ENCODE peak calls at places on chromosomes 6 and 20, in seven cellular contexts. U is prostate gland; D is AG20443; Z is NCI-H1436; S is T-helper 9 cell; E is stimulated activated CD4-positive, alpha-beta T cell treated with anti-CD3 and anti-CD28 coated beads, Interleukin-12 subunit alpha, Interleukin-12 subunit beta, amount 100 ng/mL, for 48 hours; O is breast epithelium. T is an unnamed sample.

GRCh38 chr20:19775353-19776201 is 17.5 kb downstream of the RIN2 start:
- DNase-seq in E (no peak), U (peak; percentile 73), S (no peak), D (peak; percentile 61), Z (no peak), O (no peak), T (no peak)

GRCh38 chr6:71349395-71349794 is 60.8 kb downstream of the OGFRL1 start:
- DNase-seq in O (no peak), U (no peak), D (peak; percentile 17), E (no peak), Z (peak; percentile 1), S (no peak), T (no peak)

GRCh38 chr20:36817496-36817895 is 43.9 kb upstream of the DSN1 start:
- DNase-seq in Z (no peak), O (no peak), E (no peak), S (no peak), U (no peak), D (no peak), T (no peak)

GRCh38 chr20:25036331-25036936 is 21.5 kb downstream of the ACSS1 start:
- DNase-seq in Z (no peak), E (no peak), S (no peak), D (no peak), O (no peak), U (no peak), T (no peak)

GRCh38 chr6:158793432-158793831 is 25.7 kb downstream of the EZR start:
- DNase-seq in U (no peak), S (no peak), D (peak; percentile 57), O (no peak), E (no peak), Z (no peak), T (no peak)

GRCh38 chr6:10890151-10890550 is 3.3 kb downstream of the SYCP2L start:
- DNase-seq in O (no peak), S (no peak), D (no peak), Z (no peak), U (no peak), E (no peak), T (no peak)

GRCh38 chr6:106614592-106615301 is 14.6 kb downstream of the RTN4IP1 start:
- DNase-seq in U (no peak), Z (no peak), D (no peak), S (no peak), O (no peak), E (no peak), T (no peak)

GRCh38 chr6:41768545-41769308 is 11.0 kb downstream of the FRS3 start:
- DNase-seq in U (peak; percentile 78), E (no peak), Z (no peak), S (no peak), O (no peak), D (no peak), T (no peak)

GRCh38 chr20:54162378-54162777 is 11.4 kb downstream of the CYP24A1 start:
- DNase-seq in Z (no peak), O (no peak), E (no peak), S (no peak), D (no peak), U (no peak), T (no peak)

GRCh38 chr6:23412770-23413169 is 713.2 kb upstream of the NRSN1 start:
- DNase-seq in Z (no peak), S (no peak), O (no peak), U (no peak), D (no peak), E (no peak), T (no peak)

GRCh38 chr6:22043284-22043962 is 253.4 kb downstream of the PRL start:
- DNase-seq in Z (no peak), U (no peak), D (peak; percentile 60), E (no peak), S (no peak), O (no peak), T (no peak)

GRCh38 chr6:15427360-15428070 is 181.6 kb downstream of the JARID2 start:
- DNase-seq in O (no peak), D (no peak), Z (no peak), U (no peak), S (no peak), E (no peak), T (no peak)

GRCh38 chr6:106117579-106117978 is 31.4 kb downstream of the PRDM1 start:
- DNase-seq in Z (no peak), E (no peak), D (no peak), U (no peak), S (peak; percentile 54), O (no peak), T (peak; percentile 42)

GRCh38 chr20:38094373-38094775 is 60.8 kb downstream of the RPRD1B start:
- DNase-seq in E (no peak), S (no peak), Z (no peak), U (no peak), D (peak; percentile 75), O (no peak), T (no peak)

GRCh38 chr6:159788757-159789376 is 535 bp downstream of the TCP1 start:
- DNase-seq in S (peak; percentile 14), E (peak; percentile 19), Z (no peak), D (peak; percentile 56), O (no peak), U (peak; percentile 37), T (no peak)

GRCh38 chr6:168304752-168305015 is 14.9 kb downstream of the DACT2 start:
- DNase-seq in U (no peak), D (no peak), E (no peak), Z (no peak), O (no peak), S (no peak), T (no peak)

GRCh38 chr6:55659304-55659703 is 80.3 kb upstream of the HMGCLL1 start:
- DNase-seq in Z (no peak), O (no peak), E (no peak), D (no peak), S (no peak), U (no peak), T (no peak)

GRCh38 chr20:35325385-35325784 is 33.2 kb upstream of the FAM83C start:
- DNase-seq in Z (no peak), U (no peak), S (no peak), O (no peak), D (no peak), E (no peak), T (no peak)

GRCh38 chr20:5463007-5463686 is 146.4 kb upstream of the PROKR2 start:
- DNase-seq in Z (no peak), E (no peak), O (no peak), S (no peak), U (no peak), D (no peak), T (no peak)

GRCh38 chr20:38134427-38135281 is 30.4 kb downstream of the TGM2 start:
- DNase-seq in S (no peak), E (no peak), U (no peak), D (no peak), O (no peak), Z (no peak), T (no peak)

GRCh38 chr6:43045371-43045930 is 8.2 kb downstream of the CUL7 start:
- DNase-seq in D (no peak), O (no peak), U (no peak), E (no peak), S (no peak), Z (no peak), T (no peak)

GRCh38 chr6:150535818-150536220 is 63.9 kb upstream of the PLEKHG1 start:
- DNase-seq in S (no peak), O (no peak), U (no peak), E (no peak), Z (no peak), D (no peak), T (no peak)

GRCh38 chr20:50223321-50223995 is 32.8 kb downstream of the CEBPB start:
- DNase-seq in U (no peak), D (peak; percentile 31), O (no peak), Z (no peak), S (no peak), E (no peak), T (no peak)

GRCh38 chr6:13303668-13304017 is 24.7 kb downstream of the TBC1D7 start:
- DNase-seq in D (no peak), O (no peak), E (peak; percentile 18), Z (no peak), U (no peak), S (no peak), T (no peak)

GRCh38 chr20:54355631-54356280 is 119.6 kb upstream of the DOK5 start:
- DNase-seq in E (no peak), U (no peak), D (no peak), S (no peak), Z (no peak), O (no peak), T (no peak)

GRCh38 chr6:73798592-73798991 is 102.6 kb downstream of the CD109 start:
- DNase-seq in O (no peak), S (no peak), Z (no peak), D (peak; percentile 87), U (no peak), E (peak; percentile 6), T (no peak)

GRCh38 chr6:158642097-158642601 is 2.4 kb downstream of the DYNLT1 start:
- DNase-seq in U (no peak), S (no peak), E (no peak), O (no peak), Z (no peak), D (peak; percentile 45), T (no peak)

GRCh38 chr20:8357703-8358102 is 225.6 kb downstream of the PLCB1 start:
- DNase-seq in O (no peak), E (no peak), D (no peak), U (peak; percentile 17), S (no peak), Z (no peak), T (no peak)

GRCh38 chr6:107511410-107512070 is 21.6 kb downstream of the SOBP start:
- DNase-seq in O (no peak), D (no peak), E (no peak), U (no peak), Z (no peak), S (no peak), T (no peak)

GRCh38 chr20:43379239-43379917 is 78.3 kb upstream of the SRSF6 start:
- DNase-seq in O (no peak), D (peak; percentile 91), S (no peak), U (no peak), Z (no peak), E (no peak), T (no peak)

GRCh38 chr6:10837009-10837691 is 1.2 kb downstream of the MAK start:
- DNase-seq in U (peak; percentile 14), Z (no peak), O (no peak), E (no peak), D (peak; percentile 58), S (no peak), T (no peak)

GRCh38 chr20:6473197-6473596 is 294.3 kb upstream of the BMP2 start:
- DNase-seq in Z (no peak), O (no peak), S (no peak), E (no peak), D (no peak), U (no peak), T (no peak)

GRCh38 chr6:169863149-169863525 is 111.7 kb downstream of the ERMARD start:
- DNase-seq in O (peak; percentile 30), D (peak; percentile 7), S (no peak), Z (no peak), E (no peak), U (no peak), T (peak; percentile 6)

GRCh38 chr20:33732166-33732970 is 572 bp downstream of the ZNF341 start:
- DNase-seq in D (peak; percentile 88), E (peak; percentile 75), S (no peak), O (peak; percentile 86), U (peak; percentile 78), Z (peak; percentile 96), T (peak; percentile 83)